ENCODE peak calls at places on chromosomes 16 and 17, in eight cellular contexts. E, Z, A, O, X, J, Q and C are unnamed samples.

GRCh38 chr16:75003931-75004330 is 5.1 kb downstream of the ZNRF1 start:
- DNase-seq in E (no peak), Z (no peak), A (no peak), O (no peak), X (no peak), J (no peak), Q (no peak), C (no peak)

GRCh38 chr16:50338371-50339231 is 30.2 kb downstream of the BRD7 start:
- DNase-seq in E (peak; percentile 77), Z (no peak), A (no peak), O (peak; percentile 44), X (no peak), J (no peak), Q (no peak), C (no peak)

GRCh38 chr16:30186782-30187555 is 3.6 kb downstream of the CORO1A start:
- DNase-seq in E (peak; percentile 17), Z (peak; percentile 82), A (no peak), O (peak; percentile 78), X (peak; percentile 91), J (no peak), Q (peak; percentile 85), C (peak; percentile 92)

GRCh38 chr17:55402374-55402773 is 19.3 kb downstream of the MMD start:
- DNase-seq in E (no peak), Z (no peak), A (no peak), O (no peak), X (no peak), J (no peak), Q (no peak), C (no peak)

GRCh38 chr17:38341035-38341721 is 2.6 kb downstream of the GPR179 start:
- DNase-seq in E (no peak), Z (no peak), A (peak; percentile 34), O (no peak), X (peak; percentile 40), J (no peak), Q (no peak), C (peak; percentile 74)

GRCh38 chr16:48885456-48885855 is 275.5 kb upstream of the N4BP1 start:
- DNase-seq in E (no peak), Z (no peak), A (no peak), O (no peak), X (no peak), J (no peak), Q (no peak), C (no peak)

GRCh38 chr16:87345721-87346424 is 28.7 kb upstream of the C16orf95 start:
- DNase-seq in E (no peak), Z (no peak), A (no peak), O (no peak), X (no peak), J (no peak), Q (no peak), C (peak; percentile 60)

GRCh38 chr17:40316571-40317344 is 7.8 kb downstream of the RARA start:
- DNase-seq in E (peak; percentile 83), Z (no peak), A (peak; percentile 60), O (no peak), X (peak; percentile 69), J (no peak), Q (no peak), C (peak; percentile 91)